ENCODE peak calls at places on chromosomes 11 and 22, in nine cellular contexts. One of them, this sample, is unnamed.

GRCh38 chr11:113465786-113466185 is 9.4 kb downstream of the DRD2 start:
- DNase-seq in HFFc6: no peak
- DNase-seq in posterior vena cava: no peak
- DNase-seq in immature natural killer cell: no peak
- DNase-seq in AG04450: no peak
- DNase-seq in hepatic stellate cell: no peak
- DNase-seq in stimulated activated CD8-positive, alpha-beta memory T cell treated with anti-CD3 and anti-CD28 coated beads, Interleukin-2, amount 100 ng/mL, for 1 hour: no peak
- DNase-seq in heart right ventricle: no peak
- DNase-seq in activated T-helper 1 cell treated with anti-CD3 and anti-CD28 coated beads, Interleukin-12 subunit alpha, Interleukin-12 subunit beta, Interleukin-2, Interleukin-4 antibody, amounts not matched to agents 30 ng/mL and 10 ng/mL and 1 ng/mL, durations not matched to agents 14 hours and 24 hours and 36 hours: no peak
- DNase-seq in this sample: no peak

GRCh38 chr22:31490496-31490925 is 869 bp upstream of the EIF4ENIF1 start:
- DNase-seq in HFFc6: peak
- DNase-seq in posterior vena cava: no peak
- DNase-seq in immature natural killer cell: peak
- DNase-seq in AG04450: peak
- DNase-seq in hepatic stellate cell: peak
- DNase-seq in stimulated activated CD8-positive, alpha-beta memory T cell treated with anti-CD3 and anti-CD28 coated beads, Interleukin-2, amount 100 ng/mL, for 1 hour: peak
- DNase-seq in heart right ventricle: peak
- DNase-seq in activated T-helper 1 cell treated with anti-CD3 and anti-CD28 coated beads, Interleukin-12 subunit alpha, Interleukin-12 subunit beta, Interleukin-2, Interleukin-4 antibody, amounts not matched to agents 30 ng/mL and 10 ng/mL and 1 ng/mL, durations not matched to agents 14 hours and 24 hours and 36 hours: peak
- DNase-seq in this sample: peak

GRCh38 chr22:49992921-49993648 is 19.5 kb downstream of the IL17REL start:
- DNase-seq in HFFc6: peak
- DNase-seq in posterior vena cava: peak
- DNase-seq in immature natural killer cell: peak
- DNase-seq in AG04450: no peak
- DNase-seq in hepatic stellate cell: peak
- DNase-seq in stimulated activated CD8-positive, alpha-beta memory T cell treated with anti-CD3 and anti-CD28 coated beads, Interleukin-2, amount 100 ng/mL, for 1 hour: peak
- DNase-seq in heart right ventricle: peak
- DNase-seq in activated T-helper 1 cell treated with anti-CD3 and anti-CD28 coated beads, Interleukin-12 subunit alpha, Interleukin-12 subunit beta, Interleukin-2, Interleukin-4 antibody, amounts not matched to agents 30 ng/mL and 10 ng/mL and 1 ng/mL, durations not matched to agents 14 hours and 24 hours and 36 hours: peak
- DNase-seq in this sample: peak

GRCh38 chr11:102882389-102883024 is 7.7 kb upstream of the MMP12 start:
- DNase-seq in HFFc6: peak
- DNase-seq in posterior vena cava: no peak
- DNase-seq in immature natural killer cell: no peak
- DNase-seq in AG04450: no peak
- DNase-seq in hepatic stellate cell: peak
- DNase-seq in stimulated activated CD8-positive, alpha-beta memory T cell treated with anti-CD3 and anti-CD28 coated beads, Interleukin-2, amount 100 ng/mL, for 1 hour: no peak
- DNase-seq in heart right ventricle: no peak
- DNase-seq in activated T-helper 1 cell treated with anti-CD3 and anti-CD28 coated beads, Interleukin-12 subunit alpha, Interleukin-12 subunit beta, Interleukin-2, Interleukin-4 antibody, amounts not matched to agents 30 ng/mL and 10 ng/mL and 1 ng/mL, durations not matched to agents 14 hours and 24 hours and 36 hours: no peak
- DNase-seq in this sample: no peak

GRCh38 chr11:116563028-116563712 is 209.6 kb downstream of the BUD13 start:
- DNase-seq in HFFc6: peak
- DNase-seq in posterior vena cava: no peak
- DNase-seq in immature natural killer cell: no peak
- DNase-seq in AG04450: no peak
- DNase-seq in hepatic stellate cell: peak
- DNase-seq in stimulated activated CD8-positive, alpha-beta memory T cell treated with anti-CD3 and anti-CD28 coated beads, Interleukin-2, amount 100 ng/mL, for 1 hour: no peak
- DNase-seq in heart right ventricle: no peak
- DNase-seq in activated T-helper 1 cell treated with anti-CD3 and anti-CD28 coated beads, Interleukin-12 subunit alpha, Interleukin-12 subunit beta, Interleukin-2, Interleukin-4 antibody, amounts not matched to agents 30 ng/mL and 10 ng/mL and 1 ng/mL, durations not matched to agents 14 hours and 24 hours and 36 hours: no peak
- DNase-seq in this sample: no peak

GRCh38 chr11:80146231-80146630 is 705.4 kb upstream of the TENM4 start:
- DNase-seq in HFFc6: no peak
- DNase-seq in posterior vena cava: no peak
- DNase-seq in immature natural killer cell: no peak
- DNase-seq in AG04450: no peak
- DNase-seq in hepatic stellate cell: no peak
- DNase-seq in stimulated activated CD8-positive, alpha-beta memory T cell treated with anti-CD3 and anti-CD28 coated beads, Interleukin-2, amount 100 ng/mL, for 1 hour: no peak
- DNase-seq in heart right ventricle: no peak
- DNase-seq in activated T-helper 1 cell treated with anti-CD3 and anti-CD28 coated beads, Interleukin-12 subunit alpha, Interleukin-12 subunit beta, Interleukin-2, Interleukin-4 antibody, amounts not matched to agents 30 ng/mL and 10 ng/mL and 1 ng/mL, durations not matched to agents 14 hours and 24 hours and 36 hours: no peak
- DNase-seq in this sample: no peak

GRCh38 chr11:2522636-2523255 is 77.9 kb downstream of the KCNQ1 start:
- DNase-seq in HFFc6: no peak
- DNase-seq in posterior vena cava: peak
- DNase-seq in immature natural killer cell: no peak
- DNase-seq in AG04450: no peak
- DNase-seq in hepatic stellate cell: no peak
- DNase-seq in stimulated activated CD8-positive, alpha-beta memory T cell treated with anti-CD3 and anti-CD28 coated beads, Interleukin-2, amount 100 ng/mL, for 1 hour: no peak
- DNase-seq in heart right ventricle: no peak
- DNase-seq in activated T-helper 1 cell treated with anti-CD3 and anti-CD28 coated beads, Interleukin-12 subunit alpha, Interleukin-12 subunit beta, Interleukin-2, Interleukin-4 antibody, amounts not matched to agents 30 ng/mL and 10 ng/mL and 1 ng/mL, durations not matched to agents 14 hours and 24 hours and 36 hours: no peak
- DNase-seq in this sample: peak

GRCh38 chr11:19200410-19201201 is 1.2 kb downstream of the CSRP3 start:
- DNase-seq in HFFc6: peak
- DNase-seq in posterior vena cava: no peak
- DNase-seq in immature natural killer cell: no peak
- DNase-seq in AG04450: peak
- DNase-seq in hepatic stellate cell: no peak
- DNase-seq in stimulated activated CD8-positive, alpha-beta memory T cell treated with anti-CD3 and anti-CD28 coated beads, Interleukin-2, amount 100 ng/mL, for 1 hour: no peak
- DNase-seq in heart right ventricle: no peak
- DNase-seq in activated T-helper 1 cell treated with anti-CD3 and anti-CD28 coated beads, Interleukin-12 subunit alpha, Interleukin-12 subunit beta, Interleukin-2, Interleukin-4 antibody, amounts not matched to agents 30 ng/mL and 10 ng/mL and 1 ng/mL, durations not matched to agents 14 hours and 24 hours and 36 hours: no peak
- DNase-seq in this sample: peak

GRCh38 chr11:120929664-120930154 is 94.2 kb upstream of the TBCEL start:
- DNase-seq in HFFc6: peak
- DNase-seq in posterior vena cava: peak
- DNase-seq in immature natural killer cell: peak
- DNase-seq in AG04450: no peak
- DNase-seq in hepatic stellate cell: peak
- DNase-seq in stimulated activated CD8-positive, alpha-beta memory T cell treated with anti-CD3 and anti-CD28 coated beads, Interleukin-2, amount 100 ng/mL, for 1 hour: peak
- DNase-seq in heart right ventricle: no peak
- DNase-seq in activated T-helper 1 cell treated with anti-CD3 and anti-CD28 coated beads, Interleukin-12 subunit alpha, Interleukin-12 subunit beta, Interleukin-2, Interleukin-4 antibody, amounts not matched to agents 30 ng/mL and 10 ng/mL and 1 ng/mL, durations not matched to agents 14 hours and 24 hours and 36 hours: peak
- DNase-seq in this sample: peak

GRCh38 chr11:112605093-112605666 is 344.5 kb upstream of the PLET1 start:
- DNase-seq in HFFc6: peak
- DNase-seq in posterior vena cava: no peak
- DNase-seq in immature natural killer cell: no peak
- DNase-seq in AG04450: no peak
- DNase-seq in hepatic stellate cell: no peak
- DNase-seq in stimulated activated CD8-positive, alpha-beta memory T cell treated with anti-CD3 and anti-CD28 coated beads, Interleukin-2, amount 100 ng/mL, for 1 hour: no peak
- DNase-seq in heart right ventricle: no peak
- DNase-seq in activated T-helper 1 cell treated with anti-CD3 and anti-CD28 coated beads, Interleukin-12 subunit alpha, Interleukin-12 subunit beta, Interleukin-2, Interleukin-4 antibody, amounts not matched to agents 30 ng/mL and 10 ng/mL and 1 ng/mL, durations not matched to agents 14 hours and 24 hours and 36 hours: no peak
- DNase-seq in this sample: no peak

GRCh38 chr11:128970598-128971190 is 28.0 kb upstream of the TP53AIP1 start:
- DNase-seq in HFFc6: no peak
- DNase-seq in posterior vena cava: no peak
- DNase-seq in immature natural killer cell: no peak
- DNase-seq in AG04450: no peak
- DNase-seq in hepatic stellate cell: no peak
- DNase-seq in stimulated activated CD8-positive, alpha-beta memory T cell treated with anti-CD3 and anti-CD28 coated beads, Interleukin-2, amount 100 ng/mL, for 1 hour: no peak
- DNase-seq in heart right ventricle: no peak
- DNase-seq in activated T-helper 1 cell treated with anti-CD3 and anti-CD28 coated beads, Interleukin-12 subunit alpha, Interleukin-12 subunit beta, Interleukin-2, Interleukin-4 antibody, amounts not matched to agents 30 ng/mL and 10 ng/mL and 1 ng/mL, durations not matched to agents 14 hours and 24 hours and 36 hours: peak
- DNase-seq in this sample: no peak

GRCh38 chr11:95453616-95454118 is 222.7 kb upstream of the SESN3 start:
- DNase-seq in HFFc6: no peak
- DNase-seq in posterior vena cava: no peak
- DNase-seq in immature natural killer cell: no peak
- DNase-seq in AG04450: no peak
- DNase-seq in hepatic stellate cell: no peak
- DNase-seq in stimulated activated CD8-positive, alpha-beta memory T cell treated with anti-CD3 and anti-CD28 coated beads, Interleukin-2, amount 100 ng/mL, for 1 hour: no peak
- DNase-seq in heart right ventricle: peak
- DNase-seq in activated T-helper 1 cell treated with anti-CD3 and anti-CD28 coated beads, Interleukin-12 subunit alpha, Interleukin-12 subunit beta, Interleukin-2, Interleukin-4 antibody, amounts not matched to agents 30 ng/mL and 10 ng/mL and 1 ng/mL, durations not matched to agents 14 hours and 24 hours and 36 hours: no peak
- DNase-seq in this sample: no peak

GRCh38 chr11:117832511-117832910 is 8.0 kb upstream of the FXYD2 start:
- DNase-seq in HFFc6: no peak
- DNase-seq in posterior vena cava: peak
- DNase-seq in immature natural killer cell: no peak
- DNase-seq in AG04450: no peak
- DNase-seq in hepatic stellate cell: no peak
- DNase-seq in stimulated activated CD8-positive, alpha-beta memory T cell treated with anti-CD3 and anti-CD28 coated beads, Interleukin-2, amount 100 ng/mL, for 1 hour: no peak
- DNase-seq in heart right ventricle: no peak
- DNase-seq in activated T-helper 1 cell treated with anti-CD3 and anti-CD28 coated beads, Interleukin-12 subunit alpha, Interleukin-12 subunit beta, Interleukin-2, Interleukin-4 antibody, amounts not matched to agents 30 ng/mL and 10 ng/mL and 1 ng/mL, durations not matched to agents 14 hours and 24 hours and 36 hours: no peak
- DNase-seq in this sample: no peak

GRCh38 chr11:65817815-65818680 is 15.7 kb upstream of the SNX32 start:
- DNase-seq in HFFc6: peak
- DNase-seq in posterior vena cava: peak
- DNase-seq in immature natural killer cell: peak
- DNase-seq in AG04450: peak
- DNase-seq in hepatic stellate cell: peak
- DNase-seq in stimulated activated CD8-positive, alpha-beta memory T cell treated with anti-CD3 and anti-CD28 coated beads, Interleukin-2, amount 100 ng/mL, for 1 hour: peak
- DNase-seq in heart right ventricle: peak
- DNase-seq in activated T-helper 1 cell treated with anti-CD3 and anti-CD28 coated beads, Interleukin-12 subunit alpha, Interleukin-12 subunit beta, Interleukin-2, Interleukin-4 antibody, amounts not matched to agents 30 ng/mL and 10 ng/mL and 1 ng/mL, durations not matched to agents 14 hours and 24 hours and 36 hours: peak
- DNase-seq in this sample: peak